ENCODE peak calls at places on chromosome 9, in ten cellular contexts. Z is brain microvascular endothelial cell, O is esophagus squamous epithelium, L is heart left ventricle, N is ascending aorta, R is pancreas, Y is breast epithelium, F is lower leg skin, V is GM06990, P is neural progenitor cell. B is an unnamed sample.

GRCh38 chr9:79598562-79599345 is 27.0 kb downstream of the TLE4 start:
- DNase-seq in Z (no peak), O (no peak), L (no peak), N (no peak), R (no peak), Y (no peak), F (no peak), V (no peak), P (no peak), B (no peak)

GRCh38 chr9:89372230-89372816 is 54.0 kb downstream of the SECISBP2 start:
- DNase-seq in Z (no peak), O (no peak), L (no peak), N (no peak), R (no peak), Y (no peak), F (no peak), V (peak), P (peak), B (no peak)

GRCh38 chr9:115633099-115633498 is 515.1 kb upstream of the TNC start:
- DNase-seq in Z (no peak), O (no peak), L (no peak), N (no peak), R (no peak), Y (no peak), F (no peak), V (no peak), P (no peak), B (peak)

GRCh38 chr9:121359358-121360294 is 10.4 kb downstream of the STOM start:
- DNase-seq in Z (no peak), O (no peak), L (no peak), N (no peak), R (no peak), Y (no peak), F (no peak), V (no peak), P (no peak), B (no peak)

GRCh38 chr9:136692190-136693134 is 5.2 kb upstream of the AGPAT2 start:
- DNase-seq in Z (no peak), O (no peak), L (no peak), N (no peak), R (peak), Y (no peak), F (no peak), V (no peak), P (no peak), B (no peak)

GRCh38 chr9:2163231-2163885 is 148.2 kb downstream of the SMARCA2 start:
- DNase-seq in Z (no peak), O (no peak), L (no peak), N (no peak), R (no peak), Y (no peak), F (no peak), V (no peak), P (no peak), B (peak)

GRCh38 chr9:97562542-97562941 is 61.1 kb downstream of the TMOD1 start:
- DNase-seq in Z (no peak), O (no peak), L (no peak), N (no peak), R (no peak), Y (no peak), F (no peak), V (no peak), P (no peak), B (no peak)

GRCh38 chr9:125803526-125803925 is 56.4 kb downstream of the PBX3 start:
- DNase-seq in Z (no peak), O (no peak), L (no peak), N (no peak), R (no peak), Y (no peak), F (no peak), V (no peak), P (no peak), B (no peak)

GRCh38 chr9:101481296-101481695 is 45.7 kb upstream of the ALDOB start:
- DNase-seq in Z (no peak), O (no peak), L (no peak), N (no peak), R (no peak), Y (no peak), F (no peak), V (no peak), P (no peak), B (no peak)

GRCh38 chr9:4739587-4740372 is 1.2 kb downstream of the AK3 start:
- DNase-seq in Z (no peak), O (no peak), L (no peak), N (no peak), R (no peak), Y (no peak), F (no peak), V (peak), P (no peak), B (peak)

GRCh38 chr9:38038307-38039089 is 30.5 kb downstream of the SHB start:
- DNase-seq in Z (no peak), O (no peak), L (no peak), N (no peak), R (no peak), Y (no peak), F (no peak), V (no peak), P (no peak), B (no peak)

GRCh38 chr9:126228111-126228778 is 98.4 kb upstream of the MVB12B start:
- DNase-seq in Z (no peak), O (no peak), L (no peak), N (no peak), R (no peak), Y (no peak), F (no peak), V (no peak), P (no peak), B (no peak)

GRCh38 chr9:135501261-135502167 is 1.0 kb downstream of the MRPS2 start:
- DNase-seq in Z (no peak), O (no peak), L (no peak), N (no peak), R (no peak), Y (no peak), F (peak), V (no peak), P (no peak), B (no peak)

GRCh38 chr9:111481885-111482636 is 2.1 kb downstream of the ECPAS start:
- DNase-seq in Z (peak), O (no peak), L (no peak), N (no peak), R (no peak), Y (no peak), F (no peak), V (no peak), P (no peak), B (peak)

GRCh38 chr9:19102181-19102630 is 498 bp downstream of the HAUS6 start:
- DNase-seq in Z (no peak), O (no peak), L (no peak), N (no peak), R (no peak), Y (no peak), F (peak), V (no peak), P (peak), B (peak)

GRCh38 chr9:131400627-131401026 is 6.7 kb downstream of the PRRC2B start:
- DNase-seq in Z (no peak), O (no peak), L (no peak), N (no peak), R (no peak), Y (no peak), F (no peak), V (no peak), P (no peak), B (no peak)

GRCh38 chr9:8388132-8388531 is 588.6 kb upstream of the DMAC1 start:
- DNase-seq in Z (no peak), O (no peak), L (no peak), N (no peak), R (no peak), Y (no peak), F (no peak), V (no peak), P (no peak), B (no peak)

GRCh38 chr9:5518061-5518936 is 8.0 kb downstream of the PDCD1LG2 start:
- DNase-seq in Z (no peak), O (no peak), L (no peak), N (no peak), R (no peak), Y (no peak), F (no peak), V (no peak), P (no peak), B (no peak)

GRCh38 chr9:119959846-119960545 is 590.8 kb upstream of the BRINP1 start:
- DNase-seq in Z (no peak), O (no peak), L (no peak), N (no peak), R (no peak), Y (no peak), F (no peak), V (no peak), P (no peak), B (no peak)

GRCh38 chr9:107693620-107694326 is 204.2 kb upstream of the KLF4 start:
- DNase-seq in Z (peak), O (no peak), L (no peak), N (no peak), R (no peak), Y (no peak), F (no peak), V (no peak), P (no peak), B (peak)

GRCh38 chr9:89525673-89526374 is 27.9 kb upstream of the SEMA4D start:
- DNase-seq in Z (no peak), O (no peak), L (no peak), N (no peak), R (no peak), Y (no peak), F (no peak), V (no peak), P (no peak), B (no peak)

GRCh38 chr9:105713260-105713938 is 19.1 kb downstream of the TMEM38B start:
- DNase-seq in Z (no peak), O (no peak), L (no peak), N (no peak), R (no peak), Y (no peak), F (no peak), V (no peak), P (no peak), B (no peak)

GRCh38 chr9:81552571-81552970 is 136.8 kb downstream of the TLE1 start:
- DNase-seq in Z (no peak), O (no peak), L (no peak), N (no peak), R (no peak), Y (no peak), F (no peak), V (no peak), P (no peak), B (no peak)

GRCh38 chr9:119588874-119589560 is 219.8 kb upstream of the BRINP1 start:
- DNase-seq in Z (no peak), O (no peak), L (no peak), N (no peak), R (no peak), Y (no peak), F (no peak), V (no peak), P (peak), B (no peak)

GRCh38 chr9:115597330-115597729 is 479.4 kb upstream of the TNC start:
- DNase-seq in Z (no peak), O (no peak), L (no peak), N (no peak), R (no peak), Y (no peak), F (no peak), V (no peak), P (no peak), B (no peak)

GRCh38 chr9:129278391-129279237 is 100.6 kb upstream of the IER5L start:
- DNase-seq in Z (peak), O (no peak), L (peak), N (no peak), R (peak), Y (peak), F (peak), V (no peak), P (peak), B (peak)

GRCh38 chr9:70421272-70422180 is 7.1 kb upstream of the KLF9 start:
- DNase-seq in Z (no peak), O (no peak), L (peak), N (no peak), R (peak), Y (no peak), F (peak), V (no peak), P (peak), B (peak)

GRCh38 chr9:114988962-114989599 is 58.7 kb upstream of the TNFSF8 start:
- DNase-seq in Z (no peak), O (no peak), L (no peak), N (no peak), R (no peak), Y (no peak), F (no peak), V (peak), P (no peak), B (peak)

GRCh38 chr9:93461414-93461743 is 8.0 kb upstream of the FAM120AOS start:
- DNase-seq in Z (no peak), O (no peak), L (no peak), N (no peak), R (no peak), Y (no peak), F (no peak), V (no peak), P (no peak), B (no peak)

GRCh38 chr9:117707561-117707960 is 3.4 kb downstream of the TLR4 start:
- DNase-seq in Z (no peak), O (no peak), L (no peak), N (no peak), R (no peak), Y (no peak), F (no peak), V (no peak), P (no peak), B (no peak)
- H3K4me3 ChIP-seq in Z (no peak), O (no peak), L (peak), N (peak), R (no peak), Y (no peak), F (no peak), V (no peak), P (no peak), B (no peak)

GRCh38 chr9:35108461-35108860 is 5.5 kb upstream of the STOML2 start:
- DNase-seq in Z (no peak), O (no peak), L (no peak), N (no peak), R (no peak), Y (no peak), F (no peak), V (no peak), P (no peak), B (no peak)

GRCh38 chr9:35111006-35111933 is 4.4 kb downstream of the ATOSB start:
- DNase-seq in Z (peak), O (peak), L (peak), N (peak), R (peak), Y (peak), F (peak), V (peak), P (peak), B (peak)

GRCh38 chr9:35107337-35108290 is 4.7 kb upstream of the STOML2 start:
- DNase-seq in Z (no peak), O (no peak), L (no peak), N (no peak), R (no peak), Y (no peak), F (no peak), V (no peak), P (no peak), B (no peak)

GRCh38 chr9:35110327-35110758 is 5.3 kb downstream of the ATOSB start:
- DNase-seq in Z (peak), O (no peak), L (no peak), N (no peak), R (no peak), Y (no peak), F (no peak), V (no peak), P (no peak), B (peak)

GRCh38 chr9:35108946-35109575 is 6.1 kb upstream of the STOML2 start:
- DNase-seq in Z (no peak), O (no peak), L (no peak), N (no peak), R (no peak), Y (no peak), F (no peak), V (no peak), P (no peak), B (no peak)
- TF ChIP-seq CTCF in Z (no peak), O (no peak), L (no peak), N (no peak), R (no peak), Y (no peak), F (no peak), V (no peak), P (no peak), B (no peak)

DNA sequence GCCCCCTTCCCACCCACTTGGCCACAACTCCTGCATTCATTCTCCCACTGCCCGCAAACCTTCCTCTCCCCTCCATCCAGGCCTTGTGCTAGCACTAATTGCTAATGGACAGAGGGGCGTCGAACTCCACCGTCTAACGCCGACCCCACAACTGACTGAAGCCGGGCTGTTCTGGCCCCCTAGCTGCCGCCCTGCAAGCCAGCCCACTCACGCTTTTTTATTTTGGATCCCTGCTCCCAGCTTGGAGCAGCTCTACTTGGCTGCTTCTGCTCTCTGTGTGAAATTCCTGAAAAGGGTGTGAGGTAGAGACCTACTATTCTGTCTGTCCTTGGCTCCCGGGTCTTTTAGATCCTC is 704 bp upstream of the ASTN2 start:
- DNase-seq in Z (no peak), O (no peak), L (no peak), N (no peak), R (no peak), Y (no peak), F (no peak), V (no peak), P (peak), B (no peak)
- H3K4me3 ChIP-seq in Z (no peak), O (no peak), L (no peak), N (no peak), R (no peak), Y (peak), F (no peak), V (no peak), P (peak), B (no peak)

DNA sequence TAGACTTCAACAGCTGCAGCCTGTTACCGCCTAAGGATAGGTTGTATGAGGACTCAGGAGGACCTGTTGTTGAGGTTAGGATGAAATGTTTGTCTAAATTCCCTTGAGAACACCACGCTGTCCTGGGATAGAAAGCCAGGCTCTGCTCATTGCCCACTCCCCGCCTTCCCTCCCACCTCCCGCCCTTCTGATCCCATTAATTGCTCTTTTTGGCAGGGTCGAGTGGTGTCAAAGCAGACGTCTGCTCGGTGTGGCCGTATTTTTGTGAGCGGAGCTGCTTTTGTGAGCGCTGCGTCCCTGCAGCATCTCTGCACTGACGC is 62.3 kb downstream of the SPATA31C2 start:
- DNase-seq in Z (peak), O (no peak), L (no peak), N (no peak), R (no peak), Y (no peak), F (no peak), V (no peak), P (no peak), B (no peak)
- TF ChIP-seq CTCF in Z (no peak), O (no peak), L (no peak), N (no peak), R (no peak), Y (no peak), F (no peak), V (no peak), P (no peak), B (peak)

GRCh38 chr9:132411091-132411508 is 1.1 kb downstream of the CFAP77 start:
- DNase-seq in Z (peak), O (no peak), L (no peak), N (no peak), R (peak), Y (no peak), F (no peak), V (peak), P (peak), B (peak)
- H3K4me3 ChIP-seq in Z (no peak), O (peak), L (peak), N (peak), R (no peak), Y (peak), F (no peak), V (no peak), P (peak), B (no peak)

GRCh38 chr9:34562136-34562745 is 27.3 kb downstream of the CNTFR start:
- DNase-seq in Z (no peak), O (no peak), L (no peak), N (no peak), R (no peak), Y (no peak), F (no peak), V (no peak), P (peak), B (no peak)
- TF ChIP-seq CTCF in Z (peak), O (no peak), L (peak), N (no peak), R (peak), Y (peak), F (no peak), V (peak), P (peak), B (peak)

GRCh38 chr9:113566712-113567071 is 103.2 kb downstream of the RGS3 start:
- DNase-seq in Z (no peak), O (no peak), L (no peak), N (no peak), R (no peak), Y (peak), F (no peak), V (no peak), P (no peak), B (peak)
- H3K4me3 ChIP-seq in Z (no peak), O (no peak), L (peak), N (peak), R (no peak), Y (no peak), F (no peak), V (no peak), P (no peak), B (no peak)

GRCh38 chr9:90642570-90643539 is at the start of gene DIRAS2:
- DNase-seq in Z (peak), O (no peak), L (peak), N (no peak), R (peak), Y (peak), F (peak), V (peak), P (peak), B (peak)
- TF ChIP-seq CTCF in Z (peak), O (no peak), L (peak), N (no peak), R (peak), Y (peak), F (no peak), V (peak), P (peak), B (peak)

GRCh38 chr9:3698531-3698930 is 172.7 kb upstream of the RFX3 start:
- DNase-seq in Z (no peak), O (no peak), L (no peak), N (no peak), R (no peak), Y (no peak), F (no peak), V (no peak), P (no peak), B (no peak)
- H3K4me3 ChIP-seq in Z (no peak), O (no peak), L (no peak), N (no peak), R (no peak), Y (no peak), F (no peak), V (no peak), P (no peak), B (no peak)

GRCh38 chr9:83144492-83144891 is 81.5 kb upstream of the RASEF start:
- DNase-seq in Z (no peak), O (no peak), L (no peak), N (no peak), R (no peak), Y (no peak), F (no peak), V (no peak), P (no peak), B (no peak)
- TF ChIP-seq CTCF in Z (no peak), O (no peak), L (no peak), N (no peak), R (no peak), Y (no peak), F (no peak), V (no peak), P (no peak), B (no peak)